ENCODE peak calls at places on chromosomes 5 and 9, in six cellular contexts. One of them, this sample, is unnamed. For H3K4me1 and H3K9me3, the result is how much of the 10 kb centered on the place peaks cover.

GRCh38 chr5:21918451-21918850 is 934.7 kb downstream of the CDH12 start:
- DNase-seq in testis: no peak
- DNase-seq in A549: no peak
- DNase-seq in uterus: no peak
- DNase-seq in PC-3: no peak
- DNase-seq in tibial nerve: no peak
- DNase-seq in this sample: no peak

GRCh38 chr5:155136451-155136850 is 122.9 kb downstream of the KIF4B start:
- DNase-seq in testis: no peak
- DNase-seq in A549: no peak
- DNase-seq in uterus: no peak
- DNase-seq in PC-3: no peak
- DNase-seq in tibial nerve: no peak
- DNase-seq in this sample: no peak

GRCh38 chr9:93059097-93059959 is 827 bp downstream of the SUSD3 start:
- DNase-seq in testis: no peak
- DNase-seq in A549: no peak
- DNase-seq in uterus: peak
- DNase-seq in PC-3: no peak
- DNase-seq in tibial nerve: no peak
- DNase-seq in this sample: no peak

GRCh38 chr5:123549256-123549904 is 37.4 kb downstream of the CSNK1G3 start:
- DNase-seq in testis: no peak
- DNase-seq in A549: no peak
- DNase-seq in uterus: no peak
- DNase-seq in PC-3: no peak
- DNase-seq in tibial nerve: no peak
- DNase-seq in this sample: no peak

GRCh38 chr5:147558826-147559225 is 49.0 kb upstream of the DPYSL3 start:
- DNase-seq in testis: peak
- DNase-seq in A549: peak
- DNase-seq in uterus: peak
- DNase-seq in PC-3: peak
- DNase-seq in tibial nerve: peak
- DNase-seq in this sample: peak

GRCh38 chr5:134578578-134579283 is 53.3 kb downstream of the JADE2 start:
- DNase-seq in testis: no peak
- DNase-seq in A549: no peak
- DNase-seq in uterus: no peak
- DNase-seq in PC-3: no peak
- DNase-seq in tibial nerve: no peak
- DNase-seq in this sample: peak

GRCh38 chr5:79564798-79565279 is 47.4 kb upstream of the TENT2 start:
- DNase-seq in testis: no peak
- DNase-seq in A549: no peak
- DNase-seq in uterus: no peak
- DNase-seq in PC-3: no peak
- DNase-seq in tibial nerve: no peak
- DNase-seq in this sample: no peak

GRCh38 chr5:147369742-147370374 is 135.0 kb downstream of the STK32A start:
- DNase-seq in testis: no peak
- DNase-seq in A549: peak
- DNase-seq in uterus: no peak
- DNase-seq in PC-3: peak
- DNase-seq in tibial nerve: no peak
- DNase-seq in this sample: no peak

GRCh38 chr9:34337404-34337803 is 8.0 kb downstream of the NUDT2 start:
- DNase-seq in testis: no peak
- DNase-seq in A549: no peak
- DNase-seq in uterus: no peak
- DNase-seq in PC-3: peak
- DNase-seq in tibial nerve: no peak
- DNase-seq in this sample: no peak

GRCh38 chr5:179225387-179225786 is 119.9 kb downstream of the ADAMTS2 start:
- DNase-seq in testis: no peak
- DNase-seq in A549: no peak
- DNase-seq in uterus: no peak
- DNase-seq in PC-3: no peak
- DNase-seq in tibial nerve: no peak
- DNase-seq in this sample: no peak

GRCh38 chr5:160045004-160045403 is 36.1 kb downstream of the TTC1 start:
- DNase-seq in testis: no peak
- DNase-seq in A549: no peak
- DNase-seq in uterus: no peak
- DNase-seq in PC-3: no peak
- DNase-seq in tibial nerve: no peak
- DNase-seq in this sample: no peak

GRCh38 chr9:124218438-124219289 is 39.1 kb upstream of the NEK6 start:
- DNase-seq in testis: peak
- DNase-seq in A549: peak
- DNase-seq in uterus: no peak
- DNase-seq in PC-3: peak
- DNase-seq in tibial nerve: peak
- DNase-seq in this sample: peak

GRCh38 chr9:27679338-27679737 is 106.1 kb upstream of the C9orf72 start:
- DNase-seq in testis: no peak
- DNase-seq in A549: no peak
- DNase-seq in uterus: no peak
- DNase-seq in PC-3: no peak
- DNase-seq in tibial nerve: no peak
- DNase-seq in this sample: no peak

GRCh38 chr5:169116961-169117461 is 183.9 kb downstream of the SLIT3 start:
- DNase-seq in testis: no peak
- DNase-seq in A549: no peak
- DNase-seq in uterus: peak
- DNase-seq in PC-3: peak
- DNase-seq in tibial nerve: no peak
- DNase-seq in this sample: no peak

GRCh38 chr5:181280251-181280762 is 19.4 kb upstream of the TRIM52 start:
- DNase-seq in testis: no peak
- DNase-seq in A549: no peak
- DNase-seq in uterus: no peak
- DNase-seq in PC-3: no peak
- DNase-seq in tibial nerve: no peak
- DNase-seq in this sample: no peak

GRCh38 chr5:35319231-35320002 is 89.1 kb upstream of the PRLR start:
- DNase-seq in testis: peak
- DNase-seq in A549: no peak
- DNase-seq in uterus: peak
- DNase-seq in PC-3: peak
- DNase-seq in tibial nerve: peak
- DNase-seq in this sample: peak

GRCh38 chr5:119966028-119966427 is 336.7 kb downstream of the FAM170A start:
- DNase-seq in testis: no peak
- DNase-seq in A549: no peak
- DNase-seq in uterus: no peak
- DNase-seq in PC-3: no peak
- DNase-seq in tibial nerve: no peak
- DNase-seq in this sample: no peak

GRCh38 chr9:135061441-135061840 is 26.0 kb upstream of the OLFM1 start:
- DNase-seq in testis: peak
- DNase-seq in A549: no peak
- DNase-seq in uterus: no peak
- DNase-seq in PC-3: no peak
- DNase-seq in tibial nerve: no peak
- DNase-seq in this sample: no peak

GRCh38 chr9:2018162-2018643 is 3.1 kb downstream of the SMARCA2 start:
- DNase-seq in testis: peak
- DNase-seq in A549: peak
- DNase-seq in uterus: no peak
- DNase-seq in PC-3: no peak
- DNase-seq in tibial nerve: no peak
- DNase-seq in this sample: no peak

GRCh38 chr5:98099448-98100105 is 673.9 kb upstream of the RGMB start:
- DNase-seq in testis: no peak
- DNase-seq in A549: no peak
- DNase-seq in uterus: no peak
- DNase-seq in PC-3: peak
- DNase-seq in tibial nerve: no peak
- DNase-seq in this sample: no peak

GRCh38 chr5:54820346-54820745 is 165.0 kb downstream of the ESM1 start:
- DNase-seq in testis: no peak
- DNase-seq in A549: no peak
- DNase-seq in uterus: no peak
- DNase-seq in PC-3: no peak
- DNase-seq in tibial nerve: no peak
- DNase-seq in this sample: no peak

GRCh38 chr9:81420024-81420423 is 269.3 kb downstream of the TLE1 start:
- DNase-seq in testis: no peak
- DNase-seq in A549: no peak
- DNase-seq in uterus: no peak
- DNase-seq in PC-3: no peak
- DNase-seq in tibial nerve: no peak
- DNase-seq in this sample: no peak

GRCh38 chr9:124206391-124206790 is 51.4 kb upstream of the NEK6 start:
- DNase-seq in testis: no peak
- DNase-seq in A549: no peak
- DNase-seq in uterus: no peak
- DNase-seq in PC-3: no peak
- DNase-seq in tibial nerve: no peak
- DNase-seq in this sample: no peak

GRCh38 chr9:94922691-94923107 is 196.2 kb downstream of the AOPEP start:
- DNase-seq in testis: no peak
- DNase-seq in A549: no peak
- DNase-seq in uterus: peak
- DNase-seq in PC-3: peak
- DNase-seq in tibial nerve: peak
- DNase-seq in this sample: no peak

GRCh38 chr9:107465467-107466451 is 23.8 kb downstream of the KLF4 start:
- DNase-seq in testis: peak
- DNase-seq in A549: peak
- DNase-seq in uterus: peak
- DNase-seq in PC-3: peak
- DNase-seq in tibial nerve: peak
- DNase-seq in this sample: peak

GRCh38 chr9:94002316-94003140 is 47.4 kb upstream of the BARX1 start:
- DNase-seq in testis: peak
- DNase-seq in A549: peak
- DNase-seq in uterus: no peak
- DNase-seq in PC-3: peak
- DNase-seq in tibial nerve: peak
- DNase-seq in this sample: no peak

GRCh38 chr5:103402861-103403260 is 144.3 kb downstream of the MACIR start:
- DNase-seq in testis: no peak
- DNase-seq in A549: no peak
- DNase-seq in uterus: no peak
- DNase-seq in PC-3: peak
- DNase-seq in tibial nerve: no peak
- DNase-seq in this sample: no peak

GRCh38 chr5:111221139-111221538 is 3.0 kb upstream of the CAMK4 start:
- DNase-seq in testis: no peak
- DNase-seq in A549: no peak
- DNase-seq in uterus: no peak
- DNase-seq in PC-3: no peak
- DNase-seq in tibial nerve: no peak
- DNase-seq in this sample: no peak

GRCh38 chr5:83035373-83036170 is 41.6 kb downstream of the TMEM167A start:
- DNase-seq in testis: peak
- DNase-seq in A549: no peak
- DNase-seq in uterus: no peak
- DNase-seq in PC-3: no peak
- DNase-seq in tibial nerve: no peak
- DNase-seq in this sample: peak
- H3K4me1 ChIP-seq in testis: under half
- H3K4me1 ChIP-seq in A549: under half
- H3K4me1 ChIP-seq in uterus: under half
- H3K4me1 ChIP-seq in PC-3: under half
- H3K4me1 ChIP-seq in tibial nerve: under half
- H3K4me1 ChIP-seq in this sample: under half

DNA sequence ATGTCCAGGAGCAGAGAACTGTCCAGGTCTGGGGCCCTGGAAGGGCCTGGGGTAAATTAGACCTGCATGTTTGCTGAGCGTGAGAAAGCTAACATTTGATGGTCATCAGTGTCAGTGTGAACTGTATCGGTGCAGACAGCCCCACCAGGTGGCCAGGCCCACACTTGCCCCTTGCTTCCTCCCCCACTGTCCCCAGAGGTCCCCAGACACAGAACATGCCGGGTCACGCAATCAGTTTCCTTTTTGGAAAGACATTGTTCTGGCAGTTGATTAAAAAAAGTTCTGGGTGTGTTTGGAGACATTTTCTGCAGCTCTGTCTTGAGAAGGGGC is 1.5 kb downstream of the NKD2 start:
- DNase-seq in testis: no peak
- DNase-seq in A549: peak
- DNase-seq in uterus: no peak
- DNase-seq in PC-3: peak
- DNase-seq in tibial nerve: no peak
- DNase-seq in this sample: no peak
- H3K4me3 ChIP-seq in testis: no peak
- H3K4me3 ChIP-seq in A549: no peak
- H3K4me3 ChIP-seq in uterus: no peak
- H3K4me3 ChIP-seq in PC-3: peak
- H3K4me3 ChIP-seq in tibial nerve: no peak
- H3K4me3 ChIP-seq in this sample: peak

GRCh38 chr9:113042884-113043657 is 13.5 kb downstream of the ZFP37 start:
- DNase-seq in testis: no peak
- DNase-seq in A549: no peak
- DNase-seq in uterus: no peak
- DNase-seq in PC-3: peak
- DNase-seq in tibial nerve: no peak
- DNase-seq in this sample: no peak
- H3K9me3 ChIP-seq in testis: under half
- H3K9me3 ChIP-seq in A549: half or more
- H3K9me3 ChIP-seq in uterus: under half
- H3K9me3 ChIP-seq in PC-3: under half
- H3K9me3 ChIP-seq in tibial nerve: under half
- H3K9me3 ChIP-seq in this sample: half or more

GRCh38 chr9:8297047-8297446 is 497.5 kb upstream of the DMAC1 start:
- DNase-seq in testis: no peak
- DNase-seq in A549: no peak
- DNase-seq in uterus: no peak
- DNase-seq in PC-3: no peak
- DNase-seq in tibial nerve: no peak
- DNase-seq in this sample: no peak
- H3K4me1 ChIP-seq in testis: under half
- H3K4me1 ChIP-seq in A549: under half
- H3K4me1 ChIP-seq in uterus: under half
- H3K4me1 ChIP-seq in PC-3: under half
- H3K4me1 ChIP-seq in tibial nerve: under half
- H3K4me1 ChIP-seq in this sample: under half

GRCh38 chr9:137243626-137244485 is 2.8 kb downstream of the TUBB4B start:
- DNase-seq in testis: no peak
- DNase-seq in A549: no peak
- DNase-seq in uterus: no peak
- DNase-seq in PC-3: no peak
- DNase-seq in tibial nerve: no peak
- DNase-seq in this sample: no peak
- H3K4me3 ChIP-seq in testis: no peak
- H3K4me3 ChIP-seq in A549: peak
- H3K4me3 ChIP-seq in uterus: no peak
- H3K4me3 ChIP-seq in PC-3: peak
- H3K4me3 ChIP-seq in tibial nerve: no peak
- H3K4me3 ChIP-seq in this sample: no peak

DNA sequence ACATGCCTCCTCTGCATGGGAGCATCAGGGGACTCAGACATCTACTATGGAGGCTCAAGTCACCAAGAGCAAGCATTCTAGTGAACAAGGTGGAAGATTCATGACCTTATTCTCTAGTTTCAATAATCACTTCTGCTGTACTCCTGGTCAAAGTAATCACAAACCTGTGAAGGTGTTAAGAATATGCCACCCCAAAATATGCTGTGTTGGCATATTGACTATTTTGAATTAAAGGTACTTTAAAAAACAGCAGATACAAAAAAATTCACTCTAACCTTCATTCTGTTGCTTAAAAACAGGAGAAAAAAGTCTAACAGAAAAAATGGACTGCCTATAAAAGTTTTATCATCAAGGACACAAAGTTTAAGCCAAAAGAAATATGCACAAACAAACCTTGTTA is 607.8 kb upstream of the TYRP1 start:
- DNase-seq in testis: no peak
- DNase-seq in A549: no peak
- DNase-seq in uterus: no peak
- DNase-seq in PC-3: no peak
- DNase-seq in tibial nerve: no peak
- DNase-seq in this sample: no peak
- H3K9me3 ChIP-seq in testis: under half
- H3K9me3 ChIP-seq in A549: under half
- H3K9me3 ChIP-seq in uterus: under half
- H3K9me3 ChIP-seq in PC-3: under half
- H3K9me3 ChIP-seq in tibial nerve: under half
- H3K9me3 ChIP-seq in this sample: under half